ENCODE peak calls at places on chromosomes 12 and 14, in six cellular contexts. P is iris pigment epithelial cell; H is cardiac fibroblast; T is heart left ventricle; C is neural progenitor cell; F is activated T-cell treated with anti-CD3 and anti-CD28 coated beads, Interleukin-2, amount 50 U/mL, for 72 hours. U is an unnamed sample.

GRCh38 chr14:84579292-84579691 is 950.7 kb upstream of the FLRT2 start:
- DNase-seq in P (no peak), H (no peak), T (no peak), C (no peak), F (no peak), U (no peak)

GRCh38 chr14:54691525-54692260 is 124.8 kb downstream of the SAMD4A start:
- DNase-seq in P (peak; percentile 71), H (peak; percentile 85), T (peak; percentile 84), C (peak; percentile 84), F (peak; percentile 59), U (peak; percentile 59)

GRCh38 chr12:29082522-29082921 is 66.6 kb upstream of the FAR2 start:
- DNase-seq in P (peak; percentile 44), H (no peak), T (no peak), C (no peak), F (no peak), U (no peak)

GRCh38 chr14:51014086-51014485 is 69.8 kb upstream of the PYGL start:
- DNase-seq in P (peak; percentile 78), H (peak; percentile 75), T (no peak), C (peak; percentile 40), F (no peak), U (no peak)

GRCh38 chr14:50139192-50139591 is 22.8 kb upstream of the VCPKMT start:
- DNase-seq in P (no peak), H (peak; percentile 76), T (no peak), C (no peak), F (no peak), U (no peak)

GRCh38 chr12:109393437-109394345 is 46.0 kb downstream of the MYO1H start:
- DNase-seq in P (peak; percentile 51), H (peak; percentile 71), T (no peak), C (peak; percentile 67), F (peak; percentile 29), U (no peak)

GRCh38 chr12:69738351-69739286 is at the start of gene RAB3IP:
- DNase-seq in P (peak; percentile 70), H (peak; percentile 74), T (peak; percentile 91), C (peak; percentile 95), F (peak; percentile 93), U (peak; percentile 97)

GRCh38 chr14:58942516-58942915 is 246.0 kb upstream of the DAAM1 start:
- DNase-seq in P (peak; percentile 53), H (peak; percentile 42), T (no peak), C (no peak), F (no peak), U (no peak)

GRCh38 chr12:97275261-97276197 is 187.1 kb upstream of the RMST start:
- DNase-seq in P (no peak), H (no peak), T (no peak), C (peak; percentile 95), F (no peak), U (no peak)

GRCh38 chr12:90954921-90955320 is at the start of gene CCER1:
- DNase-seq in P (no peak), H (no peak), T (no peak), C (no peak), F (no peak), U (no peak)

GRCh38 chr12:27790179-27790578 is 10.1 kb upstream of the MANSC4 start:
- DNase-seq in P (no peak), H (no peak), T (no peak), C (no peak), F (no peak), U (no peak)